ENCODE peak calls at places on chromosomes 5 and 9, in nine cellular contexts. V is GM12891, H is sigmoid colon, O is breast epithelium, K is GM23338, W is Panc1, M is suprapubic skin, L is HCT116, Y is endothelial cell of umbilical vein. F is an unnamed sample.

GRCh38 chr5:147234825-147235635 is at the start of gene STK32A:
- DNase-seq in O (no peak), H (peak), K (peak), W (no peak), L (no peak), V (no peak), Y (peak), M (peak), F (no peak)

GRCh38 chr9:5566054-5566618 is 55.8 kb downstream of the PDCD1LG2 start:
- DNase-seq in K (no peak), M (no peak), W (no peak), O (peak), Y (no peak), V (no peak), H (no peak), L (no peak), F (no peak)

GRCh38 chr9:91004484-91004883 is 202.9 kb downstream of the SYK start:
- DNase-seq in V (no peak), K (peak), L (no peak), W (no peak), H (no peak), Y (no peak), M (no peak), O (no peak), F (no peak)

GRCh38 chr9:110895141-110895912 is 142.9 kb downstream of the LPAR1 start:
- DNase-seq in M (no peak), O (no peak), H (peak), K (no peak), V (no peak), W (no peak), Y (no peak), L (no peak), F (no peak)

GRCh38 chr9:89532478-89532877 is 34.6 kb upstream of the SEMA4D start:
- DNase-seq in V (no peak), Y (no peak), O (no peak), H (no peak), K (no peak), W (no peak), L (no peak), M (no peak), F (no peak)

GRCh38 chr9:127732444-127732843 is 2.6 kb downstream of the TOR2A start:
- DNase-seq in Y (no peak), V (no peak), K (no peak), M (no peak), L (no peak), H (no peak), O (no peak), W (no peak), F (no peak)

GRCh38 chr5:151581347-151581746 is 9.8 kb downstream of the FAT2 start:
- DNase-seq in W (no peak), H (no peak), V (no peak), M (peak), O (no peak), L (no peak), Y (no peak), K (no peak), F (no peak)

GRCh38 chr5:83101514-83101913 is 24.2 kb downstream of the XRCC4 start:
- DNase-seq in W (no peak), M (no peak), K (no peak), L (no peak), Y (no peak), V (no peak), O (no peak), H (no peak), F (no peak)

GRCh38 chr5:87539839-87540238 is 127.1 kb upstream of the CCNH start:
- DNase-seq in L (no peak), W (no peak), M (no peak), K (no peak), V (no peak), Y (no peak), O (no peak), H (no peak), F (no peak)

GRCh38 chr5:969421-969839 is 39.2 kb upstream of the NKD2 start:
- DNase-seq in M (no peak), W (no peak), O (peak), K (no peak), H (peak), Y (peak), V (no peak), L (no peak), F (no peak)

GRCh38 chr5:132001647-132002561 is 9.6 kb downstream of the ACSL6 start:
- DNase-seq in Y (no peak), W (no peak), H (no peak), L (peak), M (no peak), V (no peak), O (no peak), K (peak), F (no peak)

GRCh38 chr5:10534491-10535236 is 29.2 kb upstream of the ANKRD33B start:
- DNase-seq in V (no peak), W (no peak), L (no peak), Y (no peak), K (no peak), M (no peak), O (no peak), H (peak), F (no peak)

GRCh38 chr5:157497875-157498611 is 38.0 kb downstream of the NIPAL4 start:
- DNase-seq in M (no peak), H (peak), L (no peak), W (no peak), K (no peak), O (no peak), Y (no peak), V (no peak), F (no peak)

GRCh38 chr5:117218789-117219188 is 644.2 kb upstream of the SEMA6A start:
- DNase-seq in L (no peak), Y (no peak), W (no peak), H (no peak), K (no peak), O (no peak), V (no peak), M (no peak), F (no peak)

GRCh38 chr5:58885265-58885664 is 302.4 kb downstream of the RAB3C start:
- DNase-seq in W (no peak), K (no peak), Y (no peak), V (no peak), L (no peak), M (no peak), H (no peak), O (no peak), F (no peak)

GRCh38 chr5:58887311-58887710 is 304.4 kb downstream of the RAB3C start:
- DNase-seq in W (no peak), M (no peak), V (no peak), H (no peak), Y (no peak), K (no peak), O (no peak), L (no peak), F (no peak)

GRCh38 chr5:58887721-58888409 is 305.0 kb downstream of the RAB3C start:
- DNase-seq in L (no peak), M (no peak), K (no peak), W (no peak), Y (no peak), V (no peak), O (no peak), H (peak), F (no peak)

GRCh38 chr5:58890265-58890664 is 307.4 kb downstream of the RAB3C start:
- DNase-seq in K (no peak), V (no peak), O (no peak), W (no peak), Y (no peak), H (no peak), L (no peak), M (no peak), F (no peak)

DNA sequence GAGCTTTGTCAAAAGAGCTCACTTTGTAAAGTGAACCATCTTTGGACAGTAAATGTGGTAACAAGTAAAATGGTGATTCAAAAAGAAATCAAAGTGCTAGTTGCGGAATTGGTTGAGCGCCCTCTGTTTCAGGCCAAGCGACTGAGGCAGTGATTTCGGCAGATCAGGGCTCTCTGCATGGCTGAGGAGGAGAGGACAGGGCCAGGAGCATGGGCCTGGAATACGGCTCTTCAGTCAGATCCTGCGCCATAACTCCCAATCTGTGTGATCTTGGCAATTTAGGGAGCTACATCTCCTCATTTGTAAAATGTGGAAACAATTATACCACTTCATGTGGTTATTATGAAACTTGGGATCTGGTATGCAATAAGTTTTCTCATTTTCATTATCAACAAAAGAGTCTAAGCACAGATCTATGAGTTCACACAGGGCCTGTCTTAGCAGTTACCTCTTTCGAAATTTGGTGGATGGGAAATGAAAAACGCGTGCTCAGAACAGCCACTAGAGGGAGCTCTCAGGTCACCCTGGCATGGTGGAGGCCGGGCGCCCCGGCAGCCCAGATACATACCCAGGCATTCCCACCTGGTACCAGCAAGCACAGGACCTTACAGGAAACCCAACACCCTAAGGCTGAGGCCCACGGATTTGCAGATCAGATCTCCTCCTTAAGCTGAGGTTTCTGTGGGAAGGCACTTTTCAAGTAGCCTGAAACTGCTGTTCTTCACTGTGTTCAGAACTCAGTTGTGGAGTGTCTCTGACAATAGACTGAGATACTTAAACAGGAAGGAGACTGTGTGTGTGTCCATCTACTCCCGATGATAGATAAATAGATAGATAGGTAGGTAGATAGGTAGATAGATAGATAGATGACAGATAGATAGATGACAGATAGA is 303.7 kb downstream of the RAB3C start:
- DNase-seq in L (peak), H (peak), W (peak), O (peak), V (peak), K (peak), M (peak), Y (peak), F (peak)
- TF ChIP-seq POLR2AphosphoS5 in L (no peak), H (no peak), W (no peak), O (no peak), V (no peak), K (no peak), M (no peak), Y (no peak), F (no peak)

GRCh38 chr9:94140791-94141790 is 56.8 kb downstream of the PTPDC1 start:
- DNase-seq in L (no peak), O (no peak), V (no peak), Y (no peak), K (no peak), H (no peak), M (no peak), W (no peak), F (no peak)

GRCh38 chr9:94142353-94142752 is 58.1 kb downstream of the PTPDC1 start:
- DNase-seq in L (no peak), O (no peak), M (no peak), H (no peak), V (no peak), Y (no peak), K (no peak), W (no peak), F (no peak)

GRCh38 chr9:94147776-94148175 is 63.5 kb downstream of the PTPDC1 start:
- DNase-seq in W (no peak), Y (no peak), H (no peak), K (no peak), V (no peak), O (no peak), M (no peak), L (no peak), F (no peak)

GRCh38 chr9:94145640-94146039 is 61.4 kb downstream of the PTPDC1 start:
- DNase-seq in L (no peak), K (no peak), M (no peak), V (no peak), O (no peak), Y (no peak), W (no peak), H (no peak), F (no peak)

GRCh38 chr9:94144394-94144793 is 60.1 kb downstream of the PTPDC1 start:
- DNase-seq in W (no peak), V (no peak), O (peak), K (no peak), H (no peak), Y (no peak), M (no peak), L (no peak), F (no peak)
- TF ChIP-seq POLR2AphosphoS5 in W (no peak), V (no peak), O (no peak), K (no peak), H (peak), Y (no peak), M (no peak), L (no peak), F (no peak)

DNA sequence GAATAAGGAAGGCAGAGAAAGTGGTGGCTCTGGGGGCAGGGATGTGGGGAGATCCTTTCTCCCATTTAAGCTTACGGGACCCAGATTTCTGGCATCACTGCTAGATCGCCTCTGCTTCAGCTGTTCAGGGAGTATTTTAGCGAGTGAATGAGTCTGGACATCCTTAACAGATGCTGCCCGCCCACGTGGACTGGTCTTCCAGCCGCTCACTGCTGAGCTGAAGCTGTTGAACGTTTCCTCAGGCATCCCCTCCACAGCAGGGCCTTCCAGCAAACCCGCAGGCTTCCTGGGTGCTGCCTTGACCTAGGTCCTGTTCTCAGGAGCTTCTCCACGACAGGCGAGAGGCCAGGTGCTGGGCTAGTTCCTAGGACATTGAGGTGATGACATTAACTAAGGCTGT is 144.4 kb upstream of the EFNA5 start:
- DNase-seq in L (no peak), M (no peak), K (no peak), H (no peak), O (no peak), V (no peak), Y (no peak), W (no peak), F (no peak)
- TF ChIP-seq POLR2AphosphoS5 in L (no peak), M (no peak), K (no peak), H (no peak), O (no peak), V (no peak), Y (no peak), W (no peak), F (no peak)

GRCh38 chr9:71638627-71639026 is 129.7 kb downstream of the CEMIP2 start:
- DNase-seq in H (peak), V (no peak), K (no peak), W (no peak), M (no peak), L (no peak), Y (peak), O (no peak), F (no peak)
- TF ChIP-seq POLR2AphosphoS5 in H (peak), V (no peak), K (no peak), W (no peak), M (no peak), L (no peak), Y (no peak), O (no peak), F (no peak)

DNA sequence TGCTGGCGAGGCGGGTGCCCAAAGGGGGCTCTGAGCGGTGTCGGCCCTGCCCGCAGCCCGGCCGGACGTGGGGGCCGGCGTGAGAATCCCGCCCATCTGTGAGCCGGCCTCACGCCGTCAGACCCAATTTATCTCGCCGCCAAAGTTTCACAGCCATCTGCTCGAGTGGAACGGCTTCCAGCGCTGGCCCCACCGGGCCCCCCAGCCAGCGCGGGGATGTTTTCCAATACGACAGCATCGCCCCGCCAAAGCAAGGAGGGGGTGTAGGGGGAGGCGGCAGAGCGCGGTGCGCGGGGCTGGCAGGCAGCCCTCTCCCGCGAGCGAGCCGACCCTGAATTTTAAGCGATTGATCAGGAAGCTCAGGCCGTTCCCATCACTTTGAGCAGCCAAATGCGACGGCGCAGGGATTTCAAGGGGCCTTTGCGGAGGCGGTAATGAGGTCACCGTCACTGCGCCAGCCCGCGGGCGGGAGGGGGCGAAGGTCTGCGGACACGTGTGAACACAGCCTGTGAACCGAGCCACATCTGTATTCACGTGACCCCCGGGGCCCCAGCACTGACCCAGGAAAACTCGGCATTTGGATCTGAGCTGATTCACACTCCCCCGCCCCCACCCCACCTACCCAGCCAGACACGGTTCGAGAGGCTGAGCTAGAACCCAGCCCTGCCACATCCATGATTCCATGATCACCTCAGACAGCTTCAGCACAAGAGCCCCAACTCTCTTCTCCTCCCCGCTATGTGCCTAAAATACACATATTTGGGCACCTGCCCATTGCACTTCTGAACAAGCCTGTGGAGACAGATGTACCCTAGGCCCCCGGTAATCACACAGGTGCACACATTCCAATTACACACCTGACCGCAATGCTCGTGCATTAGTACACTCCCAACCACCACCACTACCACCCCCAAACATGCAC is 47.8 kb upstream of the PSD2 start:
- DNase-seq in W (no peak), M (no peak), H (peak), L (no peak), O (peak), K (peak), V (no peak), Y (peak), F (no peak)
- TF ChIP-seq POLR2AphosphoS5 in W (no peak), M (no peak), H (no peak), L (no peak), O (no peak), K (no peak), V (no peak), Y (no peak), F (no peak)

DNA sequence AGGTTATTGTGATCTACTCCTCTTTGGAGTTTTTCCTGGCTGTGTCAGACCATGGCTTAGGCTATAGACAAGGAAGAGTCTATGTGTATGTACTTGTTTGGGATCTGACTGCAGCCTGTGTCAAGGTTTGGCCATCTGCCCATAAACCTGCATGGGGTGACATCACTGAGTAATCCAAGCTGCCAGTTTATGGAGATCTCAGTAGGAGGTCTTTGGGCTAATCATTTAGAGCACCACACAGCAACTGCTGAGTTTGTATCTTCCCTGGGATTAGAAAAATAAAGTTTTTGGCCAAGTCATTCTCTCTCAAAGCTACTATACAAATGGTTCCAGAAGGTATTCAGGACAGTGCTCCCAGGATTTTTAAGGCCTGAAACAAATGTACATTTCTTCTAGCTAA is 65.5 kb upstream of the HSPB3 start:
- DNase-seq in V (no peak), W (peak), L (peak), H (no peak), O (peak), K (no peak), M (no peak), Y (peak), F (no peak)
- TF ChIP-seq POLR2AphosphoS5 in V (no peak), W (no peak), L (no peak), H (no peak), O (no peak), K (no peak), M (no peak), Y (no peak), F (no peak)

GRCh38 chr9:95021166-95021886 is 294.8 kb downstream of the AOPEP start:
- DNase-seq in W (no peak), V (no peak), K (no peak), H (no peak), L (no peak), Y (no peak), M (no peak), O (no peak), F (no peak)
- TF ChIP-seq POLR2AphosphoS5 in W (no peak), V (no peak), K (no peak), H (peak), L (no peak), Y (no peak), M (no peak), O (no peak), F (no peak)

GRCh38 chr9:134317431-134318414 is 8.5 kb upstream of the RXRA start:
- DNase-seq in M (peak), K (no peak), W (no peak), O (no peak), Y (no peak), L (no peak), H (peak), V (no peak), F (no peak)

GRCh38 chr9:134314950-134315715 is 11.1 kb upstream of the RXRA start:
- DNase-seq in V (no peak), O (no peak), L (no peak), M (peak), H (peak), W (no peak), Y (no peak), K (no peak), F (no peak)

GRCh38 chr9:134316444-134317160 is 9.7 kb upstream of the RXRA start:
- DNase-seq in H (peak), O (no peak), M (peak), V (no peak), K (no peak), Y (no peak), L (no peak), W (no peak), F (no peak)

GRCh38 chr9:134314039-134314949 is 12.0 kb upstream of the RXRA start:
- DNase-seq in W (no peak), O (no peak), L (no peak), V (no peak), K (no peak), H (peak), M (peak), Y (no peak), F (no peak)

DNA sequence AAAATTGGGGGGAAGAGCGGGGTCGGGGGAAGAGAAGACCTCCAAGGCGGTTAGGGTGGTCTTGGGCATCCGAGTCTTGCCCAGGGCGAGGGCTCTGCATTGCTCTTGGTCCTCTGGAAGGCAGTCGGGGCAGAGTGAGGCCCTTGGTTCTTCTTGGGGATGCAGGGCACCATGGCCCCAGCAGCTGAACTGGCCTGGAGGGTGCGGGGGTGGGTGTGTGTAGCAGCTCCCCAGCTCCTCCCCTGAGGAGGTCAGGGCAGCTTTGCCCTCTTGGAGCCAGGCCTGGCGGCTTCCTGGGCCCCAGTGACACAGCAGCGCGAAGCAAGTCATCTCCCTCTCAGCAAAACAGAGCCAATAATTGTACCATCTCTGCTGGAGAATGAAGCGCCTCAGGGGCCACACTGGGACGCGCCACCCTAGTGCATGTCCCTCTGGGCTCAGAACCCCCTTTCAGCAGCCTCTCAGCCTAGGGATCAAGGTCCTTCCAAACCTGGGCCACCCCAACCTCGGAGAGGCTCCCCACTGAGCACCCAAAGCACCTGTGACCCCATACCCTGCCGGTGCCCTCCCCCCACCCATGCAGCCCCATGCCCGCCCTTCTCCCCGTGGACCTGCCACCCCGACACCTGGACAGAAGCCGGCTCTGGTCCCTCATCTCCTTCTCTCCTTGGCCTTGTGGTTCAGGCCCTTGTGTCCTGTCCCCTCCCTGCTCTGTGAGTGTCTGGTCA is 10.4 kb upstream of the RXRA start:
- DNase-seq in H (peak), L (no peak), M (peak), O (no peak), K (no peak), V (no peak), W (no peak), Y (no peak), F (no peak)
- TF ChIP-seq POLR2AphosphoS5 in H (no peak), L (no peak), M (no peak), O (no peak), K (no peak), V (no peak), W (no peak), Y (no peak), F (no peak)

GRCh38 chr9:74838351-74838750 is 49.4 kb downstream of the TRPM6 start:
- DNase-seq in K (no peak), M (no peak), W (no peak), O (no peak), Y (no peak), L (no peak), V (no peak), H (no peak), F (no peak)
- TF ChIP-seq POLR2AphosphoS5 in K (no peak), M (no peak), W (no peak), O (no peak), Y (no peak), L (no peak), V (no peak), H (no peak), F (no peak)

F was measured in GM12892.